ENCODE peak calls at places on chromosomes 1 and 21, in eight cellular contexts. One of them, this sample, is unnamed.

GRCh38 chr21:16116798-16117197 is 387.0 kb downstream of the USP25 start:
- DNase-seq in spleen: no peak
- DNase-seq in GM23338: no peak
- DNase-seq in uterus: no peak
- DNase-seq in pancreas: no peak
- DNase-seq in coronary artery: no peak
- DNase-seq in AG09309: no peak
- DNase-seq in effector memory CD4-positive, alpha-beta T cell: no peak
- DNase-seq in this sample: no peak

GRCh38 chr21:44765231-44766013 is 36.2 kb downstream of the UBE2G2 start:
- DNase-seq in GM23338: no peak
- DNase-seq in effector memory CD4-positive, alpha-beta T cell: peak
- DNase-seq in coronary artery: peak
- DNase-seq in pancreas: no peak
- DNase-seq in spleen: peak
- DNase-seq in AG09309: no peak
- DNase-seq in uterus: no peak
- DNase-seq in this sample: no peak

GRCh38 chr21:35239811-35240219 is 190.7 kb upstream of the RUNX1 start:
- DNase-seq in pancreas: no peak
- DNase-seq in effector memory CD4-positive, alpha-beta T cell: no peak
- DNase-seq in spleen: no peak
- DNase-seq in uterus: no peak
- DNase-seq in coronary artery: no peak
- DNase-seq in AG09309: no peak
- DNase-seq in GM23338: no peak
- DNase-seq in this sample: no peak

GRCh38 chr1:78468511-78468910 is 22.3 kb upstream of the PTGFR start:
- DNase-seq in spleen: no peak
- DNase-seq in AG09309: no peak
- DNase-seq in uterus: no peak
- DNase-seq in pancreas: no peak
- DNase-seq in effector memory CD4-positive, alpha-beta T cell: no peak
- DNase-seq in coronary artery: no peak
- DNase-seq in GM23338: no peak
- DNase-seq in this sample: no peak

GRCh38 chr1:229768232-229768631 is 142.2 kb downstream of the URB2 start:
- DNase-seq in GM23338: no peak
- DNase-seq in effector memory CD4-positive, alpha-beta T cell: no peak
- DNase-seq in pancreas: no peak
- DNase-seq in uterus: no peak
- DNase-seq in spleen: no peak
- DNase-seq in AG09309: no peak
- DNase-seq in coronary artery: no peak
- DNase-seq in this sample: no peak

GRCh38 chr1:9247894-9248293 is 13.3 kb downstream of the H6PD start:
- DNase-seq in GM23338: no peak
- DNase-seq in spleen: peak
- DNase-seq in uterus: no peak
- DNase-seq in AG09309: no peak
- DNase-seq in pancreas: no peak
- DNase-seq in effector memory CD4-positive, alpha-beta T cell: no peak
- DNase-seq in coronary artery: no peak
- DNase-seq in this sample: no peak

GRCh38 chr1:65066766-65067490 is 81.1 kb upstream of the AK4 start:
- DNase-seq in GM23338: peak
- DNase-seq in uterus: peak
- DNase-seq in AG09309: peak
- DNase-seq in spleen: peak
- DNase-seq in effector memory CD4-positive, alpha-beta T cell: peak
- DNase-seq in coronary artery: peak
- DNase-seq in pancreas: peak
- DNase-seq in this sample: peak

GRCh38 chr1:2208309-2209239 is 14.0 kb upstream of the FAAP20 start:
- DNase-seq in uterus: peak
- DNase-seq in AG09309: no peak
- DNase-seq in spleen: peak
- DNase-seq in pancreas: peak
- DNase-seq in coronary artery: peak
- DNase-seq in effector memory CD4-positive, alpha-beta T cell: no peak
- DNase-seq in GM23338: no peak
- DNase-seq in this sample: peak

GRCh38 chr1:24267003-24267402 is 52.2 kb upstream of the GRHL3 start:
- DNase-seq in uterus: no peak
- DNase-seq in spleen: no peak
- DNase-seq in AG09309: no peak
- DNase-seq in GM23338: no peak
- DNase-seq in effector memory CD4-positive, alpha-beta T cell: no peak
- DNase-seq in coronary artery: no peak
- DNase-seq in pancreas: no peak
- DNase-seq in this sample: no peak

GRCh38 chr1:220011620-220012019 is 34.7 kb downstream of the EPRS1 start:
- DNase-seq in pancreas: no peak
- DNase-seq in effector memory CD4-positive, alpha-beta T cell: no peak
- DNase-seq in coronary artery: no peak
- DNase-seq in uterus: no peak
- DNase-seq in AG09309: no peak
- DNase-seq in GM23338: no peak
- DNase-seq in spleen: no peak
- DNase-seq in this sample: no peak

GRCh38 chr1:231550448-231550781 is 21.9 kb downstream of the TSNAX start:
- DNase-seq in uterus: no peak
- DNase-seq in spleen: no peak
- DNase-seq in effector memory CD4-positive, alpha-beta T cell: no peak
- DNase-seq in coronary artery: no peak
- DNase-seq in GM23338: peak
- DNase-seq in AG09309: no peak
- DNase-seq in pancreas: no peak
- DNase-seq in this sample: no peak

GRCh38 chr1:55337801-55338447 is 122.8 kb upstream of the USP24 start:
- DNase-seq in pancreas: peak
- DNase-seq in AG09309: peak
- DNase-seq in spleen: no peak
- DNase-seq in coronary artery: peak
- DNase-seq in uterus: no peak
- DNase-seq in GM23338: peak
- DNase-seq in effector memory CD4-positive, alpha-beta T cell: no peak
- DNase-seq in this sample: no peak

GRCh38 chr1:26696645-26697440 is 1.0 kb downstream of the ARID1A start:
- DNase-seq in effector memory CD4-positive, alpha-beta T cell: peak
- DNase-seq in pancreas: peak
- DNase-seq in spleen: peak
- DNase-seq in GM23338: no peak
- DNase-seq in AG09309: no peak
- DNase-seq in uterus: peak
- DNase-seq in coronary artery: no peak
- DNase-seq in this sample: peak

GRCh38 chr1:112808861-112809684 is 93.9 kb upstream of the PPM1J start:
- DNase-seq in pancreas: peak
- DNase-seq in uterus: peak
- DNase-seq in coronary artery: no peak
- DNase-seq in effector memory CD4-positive, alpha-beta T cell: peak
- DNase-seq in AG09309: no peak
- DNase-seq in spleen: peak
- DNase-seq in GM23338: peak
- DNase-seq in this sample: peak

GRCh38 chr1:52403566-52404115 is 582 bp downstream of the ORC1 start:
- DNase-seq in pancreas: peak
- DNase-seq in spleen: no peak
- DNase-seq in AG09309: peak
- DNase-seq in coronary artery: no peak
- DNase-seq in GM23338: peak
- DNase-seq in uterus: no peak
- DNase-seq in effector memory CD4-positive, alpha-beta T cell: peak
- DNase-seq in this sample: no peak

GRCh38 chr1:145845144-145845513 is 301 bp upstream of the NUDT17 start:
- DNase-seq in effector memory CD4-positive, alpha-beta T cell: no peak
- DNase-seq in coronary artery: no peak
- DNase-seq in pancreas: no peak
- DNase-seq in GM23338: no peak
- DNase-seq in spleen: no peak
- DNase-seq in AG09309: no peak
- DNase-seq in uterus: no peak
- DNase-seq in this sample: no peak

GRCh38 chr1:185776521-185776920 is 42.3 kb downstream of the HMCN1 start:
- DNase-seq in GM23338: no peak
- DNase-seq in coronary artery: no peak
- DNase-seq in AG09309: no peak
- DNase-seq in spleen: no peak
- DNase-seq in effector memory CD4-positive, alpha-beta T cell: no peak
- DNase-seq in pancreas: no peak
- DNase-seq in uterus: no peak
- DNase-seq in this sample: no peak

GRCh38 chr1:147892731-147893214 is 9.8 kb upstream of the GJA8 start:
- DNase-seq in effector memory CD4-positive, alpha-beta T cell: no peak
- DNase-seq in spleen: no peak
- DNase-seq in GM23338: peak
- DNase-seq in pancreas: peak
- DNase-seq in coronary artery: no peak
- DNase-seq in uterus: peak
- DNase-seq in AG09309: peak
- DNase-seq in this sample: no peak

GRCh38 chr1:115138973-115139372 is 49.7 kb upstream of the TSPAN2 start:
- DNase-seq in effector memory CD4-positive, alpha-beta T cell: peak
- DNase-seq in coronary artery: peak
- DNase-seq in uterus: peak
- DNase-seq in AG09309: peak
- DNase-seq in spleen: peak
- DNase-seq in pancreas: peak
- DNase-seq in GM23338: peak
- DNase-seq in this sample: peak

GRCh38 chr1:115141145-115141454 is 51.8 kb upstream of the TSPAN2 start:
- DNase-seq in AG09309: no peak
- DNase-seq in uterus: no peak
- DNase-seq in GM23338: no peak
- DNase-seq in effector memory CD4-positive, alpha-beta T cell: no peak
- DNase-seq in pancreas: no peak
- DNase-seq in coronary artery: no peak
- DNase-seq in spleen: no peak
- DNase-seq in this sample: no peak

GRCh38 chr1:115138271-115138670 is 49.0 kb upstream of the TSPAN2 start:
- DNase-seq in GM23338: no peak
- DNase-seq in spleen: no peak
- DNase-seq in coronary artery: no peak
- DNase-seq in effector memory CD4-positive, alpha-beta T cell: no peak
- DNase-seq in uterus: no peak
- DNase-seq in pancreas: no peak
- DNase-seq in AG09309: no peak
- DNase-seq in this sample: no peak

GRCh38 chr1:115140442-115141144 is 51.3 kb upstream of the TSPAN2 start:
- DNase-seq in GM23338: no peak
- DNase-seq in effector memory CD4-positive, alpha-beta T cell: no peak
- DNase-seq in uterus: no peak
- DNase-seq in pancreas: no peak
- DNase-seq in coronary artery: no peak
- DNase-seq in spleen: no peak
- DNase-seq in AG09309: no peak
- DNase-seq in this sample: no peak

GRCh38 chr1:115139381-115139780 is 50.1 kb upstream of the TSPAN2 start:
- DNase-seq in pancreas: no peak
- DNase-seq in spleen: no peak
- DNase-seq in GM23338: no peak
- DNase-seq in uterus: no peak
- DNase-seq in AG09309: no peak
- DNase-seq in coronary artery: no peak
- DNase-seq in effector memory CD4-positive, alpha-beta T cell: no peak
- DNase-seq in this sample: no peak
- H3K4me3 ChIP-seq in pancreas: no peak
- H3K4me3 ChIP-seq in spleen: no peak
- H3K4me3 ChIP-seq in GM23338: no peak
- H3K4me3 ChIP-seq in uterus: no peak
- H3K4me3 ChIP-seq in AG09309: no peak
- H3K4me3 ChIP-seq in coronary artery: no peak
- H3K4me3 ChIP-seq in effector memory CD4-positive, alpha-beta T cell: no peak
- H3K4me3 ChIP-seq in this sample: no peak

DNA sequence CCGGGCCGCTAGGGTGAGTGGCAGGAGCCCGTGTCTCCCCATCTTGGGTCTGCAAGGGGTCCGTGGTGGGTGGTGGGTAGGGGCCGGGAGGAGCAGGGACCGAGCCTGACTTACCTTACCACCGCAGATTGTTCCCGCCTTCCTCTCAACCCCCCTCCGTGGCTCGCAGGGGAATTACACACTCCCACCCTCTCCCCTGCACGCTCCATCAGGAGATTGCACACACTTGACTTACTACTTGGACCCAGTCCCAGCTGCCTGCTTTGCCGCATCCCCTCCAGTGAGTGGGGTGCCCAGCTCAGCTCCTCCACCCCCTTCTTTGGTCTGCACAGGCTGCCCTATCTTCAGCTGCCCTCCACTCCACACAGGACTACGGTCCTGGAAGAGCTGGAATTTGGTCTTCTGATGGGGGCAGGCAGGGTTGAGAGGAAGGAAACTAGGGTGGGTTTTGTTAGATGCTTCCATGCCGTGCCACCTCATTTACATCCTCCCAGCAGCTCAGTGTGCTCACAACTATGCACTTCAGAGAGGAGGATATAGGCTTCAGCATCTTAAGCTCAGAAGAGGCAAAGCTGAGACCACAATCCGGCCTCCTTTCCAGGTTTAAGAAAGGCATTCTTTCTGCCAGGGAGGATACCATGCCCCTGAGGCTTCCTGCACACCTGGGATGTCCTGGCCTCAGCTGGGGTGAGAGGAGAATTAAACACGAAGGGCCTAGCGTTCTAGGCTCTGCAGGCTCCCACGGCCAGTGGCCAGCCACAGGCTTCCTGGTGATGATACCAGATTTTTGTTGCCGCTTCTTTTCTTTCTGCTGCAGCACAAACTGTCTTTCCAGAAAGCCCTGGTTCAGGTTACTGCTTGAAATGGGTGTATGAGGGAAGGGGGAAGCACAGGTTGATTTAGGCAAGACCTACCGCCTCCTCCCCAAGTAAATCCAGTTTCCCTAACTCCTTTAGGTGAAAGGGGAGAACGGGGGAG is 2.3 kb downstream of the KCNC4 start:
- DNase-seq in spleen: no peak
- DNase-seq in coronary artery: no peak
- DNase-seq in GM23338: peak
- DNase-seq in AG09309: no peak
- DNase-seq in effector memory CD4-positive, alpha-beta T cell: no peak
- DNase-seq in uterus: peak
- DNase-seq in pancreas: peak
- DNase-seq in this sample: no peak
- H3K4me3 ChIP-seq in spleen: peak
- H3K4me3 ChIP-seq in coronary artery: peak
- H3K4me3 ChIP-seq in GM23338: peak
- H3K4me3 ChIP-seq in AG09309: peak
- H3K4me3 ChIP-seq in effector memory CD4-positive, alpha-beta T cell: peak
- H3K4me3 ChIP-seq in uterus: peak
- H3K4me3 ChIP-seq in pancreas: peak
- H3K4me3 ChIP-seq in this sample: peak

GRCh38 chr1:156086256-156086662 is 4.0 kb upstream of the MEX3A start:
- DNase-seq in uterus: no peak
- DNase-seq in effector memory CD4-positive, alpha-beta T cell: no peak
- DNase-seq in spleen: no peak
- DNase-seq in AG09309: no peak
- DNase-seq in GM23338: no peak
- DNase-seq in coronary artery: no peak
- DNase-seq in pancreas: peak
- DNase-seq in this sample: peak
- H3K4me3 ChIP-seq in uterus: no peak
- H3K4me3 ChIP-seq in effector memory CD4-positive, alpha-beta T cell: no peak
- H3K4me3 ChIP-seq in spleen: no peak
- H3K4me3 ChIP-seq in AG09309: no peak
- H3K4me3 ChIP-seq in GM23338: no peak
- H3K4me3 ChIP-seq in coronary artery: no peak
- H3K4me3 ChIP-seq in pancreas: no peak
- H3K4me3 ChIP-seq in this sample: no peak

GRCh38 chr1:179743679-179744400 is 749 bp downstream of the FAM163A start:
- DNase-seq in spleen: no peak
- DNase-seq in pancreas: no peak
- DNase-seq in uterus: no peak
- DNase-seq in GM23338: peak
- DNase-seq in coronary artery: no peak
- DNase-seq in AG09309: no peak
- DNase-seq in effector memory CD4-positive, alpha-beta T cell: no peak
- DNase-seq in this sample: no peak
- H3K4me3 ChIP-seq in spleen: peak
- H3K4me3 ChIP-seq in pancreas: no peak
- H3K4me3 ChIP-seq in uterus: peak
- H3K4me3 ChIP-seq in GM23338: peak
- H3K4me3 ChIP-seq in coronary artery: peak
- H3K4me3 ChIP-seq in AG09309: no peak
- H3K4me3 ChIP-seq in effector memory CD4-positive, alpha-beta T cell: no peak
- H3K4me3 ChIP-seq in this sample: peak

This sample was measured in right lobe of liver.